ENCODE peak calls at places on chromosomes 11 and 22, in six cellular contexts. F is effector memory CD4-positive, alpha-beta T cell; Q is spleen; G is endodermal cell; E is K562; Z is lung. V is an unnamed sample. For H3K4me1 and H3K9me3, the result is how much of the 10 kb centered on the place peaks cover.

GRCh38 chr11:14642873-14643696 is 519 bp upstream of the PDE3B start:
- DNase-seq in F (no peak), Q (peak), G (peak), E (peak), Z (no peak), V (peak)

GRCh38 chr11:118957968-118958367 is 1.9 kb downstream of the UPK2 start:
- DNase-seq in F (no peak), Q (peak), G (no peak), E (no peak), Z (no peak), V (no peak)

GRCh38 chr11:102010776-102011500 is 36.3 kb upstream of the CFAP300 start:
- DNase-seq in F (no peak), Q (no peak), G (peak), E (peak), Z (peak), V (no peak)

GRCh38 chr22:20389288-20389687 is 4.7 kb upstream of the ZNF74 start:
- DNase-seq in F (no peak), Q (no peak), G (peak), E (no peak), Z (no peak), V (no peak)

GRCh38 chr11:88515002-88515401 is 177.5 kb upstream of the CTSC start:
- DNase-seq in F (no peak), Q (no peak), G (no peak), E (no peak), Z (no peak), V (no peak)

GRCh38 chr22:17786435-17787158 is 12.3 kb upstream of the BID start:
- DNase-seq in F (no peak), Q (no peak), G (peak), E (peak), Z (no peak), V (no peak)

GRCh38 chr11:77401486-77402217 is 72.2 kb downstream of the PAK1 start:
- DNase-seq in F (no peak), Q (no peak), G (no peak), E (no peak), Z (no peak), V (no peak)

GRCh38 chr11:111977141-111978027 is 40.2 kb downstream of the DIXDC1 start:
- DNase-seq in F (no peak), Q (peak), G (peak), E (no peak), Z (peak), V (peak)

GRCh38 chr11:63567044-63567840 is 4.1 kb upstream of the PLAAT2 start:
- DNase-seq in F (peak), Q (no peak), G (no peak), E (peak), Z (no peak), V (peak)

GRCh38 chr22:36701166-36701713 is 2.3 kb downstream of the CACNG2 start:
- DNase-seq in F (no peak), Q (no peak), G (no peak), E (no peak), Z (no peak), V (no peak)

GRCh38 chr11:35852056-35852455 is 91.8 kb upstream of the LDLRAD3 start:
- DNase-seq in F (no peak), Q (no peak), G (peak), E (no peak), Z (no peak), V (no peak)

GRCh38 chr11:35923452-35923851 is 20.4 kb upstream of the LDLRAD3 start:
- DNase-seq in F (no peak), Q (no peak), G (peak), E (no peak), Z (no peak), V (no peak)

GRCh38 chr11:9150501-9150900 is 59.1 kb upstream of the SCUBE2 start:
- DNase-seq in F (no peak), Q (no peak), G (no peak), E (no peak), Z (no peak), V (no peak)

GRCh38 chr11:637593-638507 is 781 bp downstream of the DRD4 start:
- DNase-seq in F (no peak), Q (no peak), G (peak), E (no peak), Z (no peak), V (no peak)

GRCh38 chr11:60900673-60901404 is 5.5 kb downstream of the PRPF19 start:
- DNase-seq in F (no peak), Q (no peak), G (peak), E (no peak), Z (no peak), V (no peak)

GRCh38 chr22:25759825-25760231 is 17.8 kb downstream of the MYO18B start:
- DNase-seq in F (no peak), Q (no peak), G (no peak), E (peak), Z (peak), V (no peak)

DNA sequence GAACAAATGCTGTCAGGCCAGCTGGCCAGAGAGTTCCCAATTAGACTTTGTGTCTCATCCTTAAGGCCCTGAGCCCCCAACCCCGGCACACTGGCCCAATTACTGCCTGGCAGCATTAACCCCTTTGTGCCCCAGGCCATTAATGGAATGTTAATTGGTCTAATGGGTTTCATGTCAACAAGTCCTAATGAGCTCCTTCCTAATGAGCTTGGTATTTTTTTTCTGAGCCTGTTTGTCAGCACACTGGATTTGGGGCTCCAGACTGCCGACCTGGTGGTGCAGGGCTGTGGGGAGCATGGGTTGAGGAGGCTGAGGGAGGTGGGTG is 148.8 kb downstream of the FEZ1 start:
- DNase-seq in F (no peak), Q (peak), G (no peak), E (no peak), Z (no peak), V (no peak)
- H3K4me1 ChIP-seq in F (under half), Q (under half), G (under half), E (under half), Z (under half), V (under half)

DNA sequence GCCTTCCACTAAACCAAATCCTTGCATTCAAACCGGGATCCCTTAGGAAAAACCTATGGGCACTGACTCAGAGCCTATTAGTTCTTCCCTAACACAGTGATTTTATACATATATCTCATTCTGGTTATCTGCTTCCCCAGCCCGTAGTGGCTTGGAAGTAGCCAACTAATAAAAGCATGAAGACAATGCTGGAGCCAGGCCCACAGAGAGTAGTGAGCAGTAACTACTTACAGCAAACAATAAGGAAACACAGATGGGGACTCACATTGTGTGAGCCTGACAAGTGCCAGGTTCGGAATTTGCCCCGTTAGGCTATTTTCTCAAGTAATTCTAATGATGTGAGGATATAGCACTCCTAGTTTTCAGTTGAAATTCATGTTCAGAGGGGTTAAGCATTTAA is 83.3 kb upstream of the OR5AK2 start:
- DNase-seq in F (no peak), Q (no peak), G (no peak), E (no peak), Z (no peak), V (no peak)
- H3K9me3 ChIP-seq in F (under half), Q (under half), G (under half), E (under half), Z (under half), V (under half)

GRCh38 chr22:38415561-38416321 is 39.3 kb downstream of the KCNJ4 start:
- DNase-seq in F (no peak), Q (peak), G (peak), E (no peak), Z (no peak), V (no peak)

GRCh38 chr22:38413085-38414008 is 41.7 kb downstream of the KCNJ4 start:
- DNase-seq in F (no peak), Q (peak), G (peak), E (no peak), Z (no peak), V (no peak)

GRCh38 chr22:38416621-38417251 is 38.3 kb downstream of the KCNJ4 start:
- DNase-seq in F (no peak), Q (peak), G (no peak), E (no peak), Z (no peak), V (no peak)

GRCh38 chr22:38414009-38414395 is 41.0 kb downstream of the KCNJ4 start:
- DNase-seq in F (no peak), Q (peak), G (peak), E (no peak), Z (no peak), V (no peak)

GRCh38 chr22:38415046-38415445 is 40.0 kb downstream of the KCNJ4 start:
- DNase-seq in F (no peak), Q (peak), G (peak), E (no peak), Z (no peak), V (no peak)
- H3K4me1 ChIP-seq in F (under half), Q (under half), G (under half), E (under half), Z (under half), V (under half)

DNA sequence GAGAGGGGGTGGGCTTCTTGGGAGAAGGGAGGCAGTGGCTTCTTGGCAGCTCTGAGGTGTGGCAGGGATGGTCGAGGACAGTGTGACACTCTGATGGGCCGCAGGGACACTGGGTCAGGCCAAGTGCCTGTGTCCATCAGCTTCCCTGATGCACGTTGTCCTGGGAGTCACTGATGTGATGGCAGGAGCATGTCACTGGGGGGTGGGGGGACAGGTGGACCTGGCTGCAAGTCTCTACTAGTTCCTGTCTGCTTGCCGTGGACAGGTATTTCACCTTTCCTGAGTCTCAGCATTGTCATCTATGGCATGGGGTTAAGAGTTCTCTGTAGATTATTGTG is 592.9 kb downstream of the TBC1D22A start:
- DNase-seq in F (no peak), Q (no peak), G (peak), E (no peak), Z (no peak), V (no peak)
- H3K9me3 ChIP-seq in F (under half), Q (under half), G (half or more), E (under half), Z (under half), V (under half)

V was measured in CD4-positive, CD25-positive, alpha-beta regulatory T cell.